ENCODE peak calls at places on chromosome 12, in seven cellular contexts. V, P, N, Y, K, L and C are unnamed samples.

GRCh38 chr12:65867428-65867827 is 43.1 kb downstream of the HMGA2 start:
- DNase-seq in P (no peak), N (no peak), Y (no peak), V (no peak), K (no peak), L (no peak), C (no peak)

GRCh38 chr12:88062464-88062863 is 33.3 kb upstream of the C12orf50 start:
- DNase-seq in V (no peak), Y (no peak), L (no peak), P (no peak), N (no peak), K (no peak), C (no peak)

GRCh38 chr12:59149995-59150642 is 229.8 kb upstream of the LRIG3 start:
- DNase-seq in V (peak), P (no peak), L (peak), Y (no peak), N (no peak), K (no peak), C (no peak)

GRCh38 chr12:69623970-69624369 is 13.3 kb upstream of the LRRC10 start:
- DNase-seq in V (no peak), Y (no peak), P (no peak), K (peak), N (no peak), L (no peak), C (no peak)

GRCh38 chr12:132152921-132153321 is 8.7 kb downstream of the NOC4L start:
- DNase-seq in V (no peak), N (no peak), L (no peak), K (peak), Y (peak), P (peak), C (no peak)

GRCh38 chr12:54561164-54561563 is 11.8 kb downstream of the PDE1B start:
- DNase-seq in V (peak), Y (no peak), N (no peak), L (no peak), P (no peak), K (peak), C (peak)

GRCh38 chr12:124764870-124765570 is 98.6 kb downstream of the SCARB1 start:
- DNase-seq in V (no peak), K (no peak), P (no peak), L (no peak), Y (no peak), N (no peak), C (no peak)

GRCh38 chr12:39296496-39296895 is 146.4 kb downstream of the KIF21A start:
- DNase-seq in L (no peak), K (no peak), N (no peak), V (no peak), Y (no peak), P (no peak), C (no peak)

GRCh38 chr12:107368586-107368985 is 275.2 kb upstream of the CRY1 start:
- DNase-seq in L (no peak), P (no peak), Y (no peak), V (no peak), N (no peak), K (no peak), C (no peak)

GRCh38 chr12:122062832-122063690 is 15.5 kb upstream of the MLXIP start:
- DNase-seq in K (peak), V (peak), N (peak), Y (no peak), P (no peak), L (no peak), C (no peak)

GRCh38 chr12:58363971-58364370 is 422.6 kb downstream of the ATP23 start:
- DNase-seq in Y (no peak), N (no peak), P (no peak), V (no peak), L (no peak), K (no peak), C (no peak)

GRCh38 chr12:99767809-99768208 is 120.3 kb downstream of the GARIN6 start:
- DNase-seq in V (no peak), Y (no peak), N (no peak), L (peak), K (no peak), P (no peak), C (no peak)

GRCh38 chr12:124466200-124467128 is 100.9 kb downstream of the NCOR2 start:
- DNase-seq in Y (peak), P (peak), N (peak), L (peak), K (peak), V (no peak), C (no peak)

GRCh38 chr12:54262403-54262925 is 17.5 kb downstream of the CBX5 start:
- DNase-seq in P (no peak), V (no peak), L (peak), N (no peak), K (no peak), Y (no peak), C (no peak)

GRCh38 chr12:111160350-111161142 is 208.3 kb downstream of the PHETA1 start:
- DNase-seq in N (no peak), P (no peak), Y (no peak), V (peak), L (no peak), K (no peak), C (no peak)

GRCh38 chr12:31536672-31537071 is 54.3 kb downstream of the DENND5B start:
- DNase-seq in L (no peak), N (no peak), V (no peak), K (no peak), Y (no peak), P (no peak), C (no peak)

GRCh38 chr12:51706206-51706605 is 115.2 kb downstream of the SCN8A start:
- DNase-seq in V (peak), P (no peak), N (no peak), K (no peak), L (no peak), Y (no peak), C (no peak)

GRCh38 chr12:124518051-124518932 is 49.1 kb downstream of the NCOR2 start:
- DNase-seq in V (peak), N (peak), L (peak), Y (no peak), P (peak), K (peak), C (peak)

GRCh38 chr12:121930862-121931261 is 12.5 kb downstream of the CFAP251 start:
- DNase-seq in L (no peak), N (no peak), Y (no peak), K (no peak), P (no peak), V (peak), C (no peak)

GRCh38 chr12:67764946-67765619 is 116.5 kb downstream of the DYRK2 start:
- DNase-seq in V (no peak), L (no peak), P (no peak), K (no peak), Y (no peak), N (no peak), C (no peak)

GRCh38 chr12:100643246-100643645 is 69.8 kb downstream of the GAS2L3 start:
- DNase-seq in N (no peak), K (no peak), L (no peak), Y (no peak), V (no peak), P (no peak), C (no peak)

GRCh38 chr12:59084758-59085383 is 164.6 kb upstream of the LRIG3 start:
- DNase-seq in K (no peak), V (peak), L (peak), Y (no peak), N (no peak), P (no peak), C (no peak)

GRCh38 chr12:12505544-12506501 is 56.8 kb downstream of the DUSP16 start:
- DNase-seq in N (no peak), Y (no peak), K (no peak), L (peak), V (no peak), P (no peak), C (no peak)
- H3K4me3 ChIP-seq in N (no peak), Y (peak), K (peak), L (no peak), V (peak), P (peak), C (peak)

GRCh38 chr12:41364211-41364610 is 176.1 kb downstream of the PDZRN4 start:
- DNase-seq in P (no peak), V (no peak), Y (no peak), K (no peak), L (no peak), N (no peak), C (no peak)

GRCh38 chr12:41365653-41366131 is 177.6 kb downstream of the PDZRN4 start:
- DNase-seq in V (peak), Y (no peak), P (no peak), N (no peak), L (no peak), K (no peak), C (no peak)

GRCh38 chr12:41362511-41362910 is 174.4 kb downstream of the PDZRN4 start:
- DNase-seq in P (no peak), L (no peak), K (no peak), Y (no peak), V (no peak), N (no peak), C (no peak)

GRCh38 chr12:41368006-41368405 is 179.9 kb downstream of the PDZRN4 start:
- DNase-seq in V (peak), Y (no peak), K (no peak), P (no peak), L (peak), N (no peak), C (no peak)
- TF ChIP-seq CTCF in V (peak), Y (no peak), K (peak), P (no peak), L (peak), N (no peak), C (no peak)

GRCh38 chr12:47223848-47224213 is 144.1 kb upstream of the AMIGO2 start:
- DNase-seq in P (peak), L (no peak), N (no peak), K (peak), Y (no peak), V (no peak), C (no peak)
- H3K27ac ChIP-seq in P (no peak), L (peak), N (peak), K (peak), Y (peak), V (peak), C (peak)

GRCh38 chr12:112307219-112308062 is 74.8 kb downstream of the HECTD4 start:
- DNase-seq in K (no peak), P (no peak), L (no peak), N (no peak), V (no peak), Y (no peak), C (no peak)

GRCh38 chr12:112304411-112304810 is 77.8 kb downstream of the HECTD4 start:
- DNase-seq in V (no peak), P (no peak), N (no peak), L (no peak), K (no peak), Y (no peak), C (no peak)

GRCh38 chr12:112305951-112306350 is 76.3 kb downstream of the HECTD4 start:
- DNase-seq in L (no peak), P (no peak), V (no peak), Y (no peak), N (no peak), K (no peak), C (no peak)

GRCh38 chr12:112303004-112303403 is 79.2 kb downstream of the HECTD4 start:
- DNase-seq in N (no peak), V (peak), L (no peak), Y (no peak), K (no peak), P (no peak), C (no peak)

DNA sequence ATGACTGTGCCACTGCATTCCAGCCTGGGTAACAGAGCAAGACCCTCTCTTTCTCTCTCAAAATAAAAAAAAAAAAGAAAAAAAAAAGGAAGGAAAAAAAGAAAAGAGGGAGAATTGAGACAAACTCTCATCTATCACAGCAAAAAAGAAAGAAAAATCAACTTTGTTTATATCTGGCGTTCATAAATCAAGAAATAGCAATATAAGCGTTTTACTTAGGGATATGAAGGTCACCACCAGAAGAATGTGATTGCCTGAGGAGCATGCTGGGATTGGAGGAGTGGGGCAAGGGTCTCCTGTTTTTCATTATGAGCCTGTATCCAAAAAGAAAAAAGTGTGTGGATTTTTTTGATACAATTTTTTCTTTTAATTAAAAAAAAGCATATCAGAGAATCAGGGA is 78.4 kb downstream of the HECTD4 start:
- DNase-seq in P (no peak), Y (no peak), N (no peak), K (no peak), V (no peak), L (no peak), C (no peak)
- H3K4me3 ChIP-seq in P (no peak), Y (no peak), N (no peak), K (no peak), V (no peak), L (no peak), C (no peak)